ENCODE peak calls at places on chromosomes 6 and 20, in seven cellular contexts. One of them, this sample, is unnamed.

GRCh38 chr6:75285156-75285639 is 606 bp upstream of the TMEM30A start:
- DNase-seq in NCI-H2029: no peak
- DNase-seq in foreskin fibroblast: no peak
- DNase-seq in LoVo: no peak
- DNase-seq in GM20000: peak
- DNase-seq in GM12891: no peak
- DNase-seq in fibroblast of lung: no peak
- DNase-seq in this sample: no peak

GRCh38 chr6:139355172-139355571 is 19.3 kb downstream of the CITED2 start:
- DNase-seq in LoVo: no peak
- DNase-seq in GM20000: no peak
- DNase-seq in foreskin fibroblast: no peak
- DNase-seq in fibroblast of lung: no peak
- DNase-seq in NCI-H2029: no peak
- DNase-seq in GM12891: no peak
- DNase-seq in this sample: no peak

GRCh38 chr20:62832212-62832922 is 15.5 kb downstream of the COL9A3 start:
- DNase-seq in fibroblast of lung: peak
- DNase-seq in foreskin fibroblast: no peak
- DNase-seq in NCI-H2029: peak
- DNase-seq in GM20000: peak
- DNase-seq in GM12891: peak
- DNase-seq in LoVo: peak
- DNase-seq in this sample: no peak

GRCh38 chr6:25027221-25027916 is 91.6 kb upstream of the RIPOR2 start:
- DNase-seq in NCI-H2029: no peak
- DNase-seq in LoVo: no peak
- DNase-seq in foreskin fibroblast: no peak
- DNase-seq in GM12891: peak
- DNase-seq in fibroblast of lung: no peak
- DNase-seq in GM20000: peak
- DNase-seq in this sample: no peak

GRCh38 chr20:46222521-46223007 is 85.7 kb downstream of the CDH22 start:
- DNase-seq in fibroblast of lung: no peak
- DNase-seq in GM12891: no peak
- DNase-seq in GM20000: no peak
- DNase-seq in NCI-H2029: no peak
- DNase-seq in foreskin fibroblast: no peak
- DNase-seq in LoVo: no peak
- DNase-seq in this sample: no peak

GRCh38 chr20:33443006-33443511 is 504 bp downstream of the SNTA1 start:
- DNase-seq in foreskin fibroblast: no peak
- DNase-seq in fibroblast of lung: no peak
- DNase-seq in GM12891: peak
- DNase-seq in LoVo: no peak
- DNase-seq in NCI-H2029: no peak
- DNase-seq in GM20000: no peak
- DNase-seq in this sample: no peak

GRCh38 chr20:53582574-53583351 is 10.9 kb downstream of the ZNF217 start:
- DNase-seq in GM20000: no peak
- DNase-seq in LoVo: peak
- DNase-seq in fibroblast of lung: peak
- DNase-seq in foreskin fibroblast: peak
- DNase-seq in GM12891: no peak
- DNase-seq in NCI-H2029: no peak
- DNase-seq in this sample: peak

GRCh38 chr20:57650756-57651483 is 30.7 kb upstream of the ZBP1 start:
- DNase-seq in GM20000: peak
- DNase-seq in LoVo: no peak
- DNase-seq in GM12891: no peak
- DNase-seq in fibroblast of lung: no peak
- DNase-seq in foreskin fibroblast: no peak
- DNase-seq in NCI-H2029: no peak
- DNase-seq in this sample: no peak

GRCh38 chr6:150698421-150698820 is 98.7 kb downstream of the PLEKHG1 start:
- DNase-seq in fibroblast of lung: no peak
- DNase-seq in GM12891: no peak
- DNase-seq in LoVo: no peak
- DNase-seq in GM20000: no peak
- DNase-seq in foreskin fibroblast: no peak
- DNase-seq in NCI-H2029: no peak
- DNase-seq in this sample: no peak

GRCh38 chr20:2871111-2871465 is 2.2 kb upstream of the PTPRA start:
- DNase-seq in NCI-H2029: no peak
- DNase-seq in fibroblast of lung: peak
- DNase-seq in GM20000: no peak
- DNase-seq in foreskin fibroblast: no peak
- DNase-seq in LoVo: no peak
- DNase-seq in GM12891: no peak
- DNase-seq in this sample: no peak

GRCh38 chr6:48765352-48765961 is 654.5 kb upstream of the PTCHD4 start:
- DNase-seq in fibroblast of lung: peak
- DNase-seq in NCI-H2029: no peak
- DNase-seq in GM20000: peak
- DNase-seq in LoVo: peak
- DNase-seq in GM12891: no peak
- DNase-seq in foreskin fibroblast: peak
- DNase-seq in this sample: peak

GRCh38 chr6:135144678-135145508 is 36.2 kb upstream of the MYB start:
- DNase-seq in GM12891: no peak
- DNase-seq in foreskin fibroblast: no peak
- DNase-seq in fibroblast of lung: peak
- DNase-seq in GM20000: no peak
- DNase-seq in NCI-H2029: no peak
- DNase-seq in LoVo: peak
- DNase-seq in this sample: no peak

GRCh38 chr20:47136782-47137181 is 219.7 kb downstream of the ZMYND8 start:
- DNase-seq in GM12891: no peak
- DNase-seq in foreskin fibroblast: no peak
- DNase-seq in GM20000: no peak
- DNase-seq in LoVo: no peak
- DNase-seq in NCI-H2029: no peak
- DNase-seq in fibroblast of lung: no peak
- DNase-seq in this sample: no peak

This sample was measured in NCI-H460.